ENCODE peak calls at places on chromosomes 2 and 18, in five cellular contexts. X, M, H, E and F are unnamed samples.

GRCh38 chr2:18671363-18671762 is 82.0 kb upstream of the NT5C1B start:
- DNase-seq in X (no peak), M (no peak), H (no peak), E (no peak), F (no peak)

GRCh38 chr2:179275280-179276013 is 10.8 kb upstream of the SESTD1 start:
- DNase-seq in X (peak), M (no peak), H (no peak), E (no peak), F (no peak)

GRCh38 chr2:9032555-9032954 is 29.1 kb upstream of the MBOAT2 start:
- DNase-seq in X (no peak), M (no peak), H (no peak), E (no peak), F (no peak)

GRCh38 chr2:8545676-8546318 is 136.1 kb upstream of the ID2 start:
- DNase-seq in X (no peak), M (no peak), H (no peak), E (no peak), F (peak)

GRCh38 chr2:214481204-214481603 is 70.3 kb downstream of the VWC2L start:
- DNase-seq in X (peak), M (no peak), H (no peak), E (peak), F (no peak)

GRCh38 chr2:58594175-58594574 is 353.1 kb upstream of the FANCL start:
- DNase-seq in X (no peak), M (no peak), H (no peak), E (peak), F (no peak)

GRCh38 chr18:79477711-79478483 is 82.2 kb downstream of the NFATC1 start:
- DNase-seq in X (no peak), M (no peak), H (no peak), E (no peak), F (no peak)

GRCh38 chr18:435940-436339 is 64.6 kb downstream of the COLEC12 start:
- DNase-seq in X (peak), M (no peak), H (no peak), E (no peak), F (no peak)

GRCh38 chr18:55337908-55338521 is 250.0 kb downstream of the TCF4 start:
- DNase-seq in X (no peak), M (peak), H (no peak), E (peak), F (no peak)

GRCh38 chr2:11858883-11859282 is 112.5 kb downstream of the LPIN1 start:
- DNase-seq in X (no peak), M (no peak), H (peak), E (peak), F (no peak)

GRCh38 chr2:60674524-60675165 is 81.4 kb upstream of the PAPOLG start:
- DNase-seq in X (peak), M (peak), H (peak), E (peak), F (peak)

GRCh38 chr2:39989888-39990287 is 210.8 kb upstream of the THUMPD2 start:
- DNase-seq in X (no peak), M (no peak), H (no peak), E (no peak), F (no peak)

GRCh38 chr2:43223412-43224040 is 2.9 kb downstream of the ZFP36L2 start:
- DNase-seq in X (no peak), M (no peak), H (no peak), E (no peak), F (no peak)

GRCh38 chr18:74951165-74951760 is 257.7 kb downstream of the PTGR3 start:
- DNase-seq in X (peak), M (no peak), H (no peak), E (no peak), F (no peak)

GRCh38 chr2:196153480-196153879 is 17.9 kb downstream of the STK17B start:
- DNase-seq in X (no peak), M (no peak), H (no peak), E (no peak), F (no peak)